ENCODE peak calls at places on chromosomes 11 and 22, in five cellular contexts. U, C, F, Y and X are unnamed samples.

GRCh38 chr11:104332110-104332509 is 168.2 kb upstream of the PDGFD start:
- DNase-seq in C (no peak), Y (no peak), F (no peak), U (no peak), X (no peak)

GRCh38 chr22:20794132-20794990 is 20.4 kb downstream of the SERPIND1 start:
- DNase-seq in C (no peak), U (no peak), F (no peak), Y (no peak), X (no peak)

GRCh38 chr11:70387564-70387963 is 10.8 kb upstream of the CTTN start:
- DNase-seq in U (no peak), C (no peak), F (no peak), Y (no peak), X (no peak)

GRCh38 chr11:112366777-112367176 is 106.1 kb upstream of the PLET1 start:
- DNase-seq in U (no peak), Y (no peak), F (no peak), C (no peak), X (no peak)

GRCh38 chr11:68778205-68778604 is 26.9 kb upstream of the TESMIN start:
- DNase-seq in U (no peak), Y (no peak), F (peak; percentile 21), C (no peak), X (no peak)

GRCh38 chr11:12110714-12111481 is 508 bp downstream of the MICAL2 start:
- DNase-seq in U (peak; percentile 10), F (peak; percentile 41), Y (peak; percentile 38), C (no peak), X (peak; percentile 16)

GRCh38 chr22:43528601-43529360 is 117.0 kb downstream of the MPPED1 start:
- DNase-seq in U (no peak), F (no peak), Y (no peak), C (no peak), X (no peak)

GRCh38 chr11:64207247-64208085 is 945 bp downstream of the FERMT3 start:
- DNase-seq in C (peak; percentile 64), Y (no peak), F (peak; percentile 65), U (peak; percentile 64), X (peak; percentile 53)

GRCh38 chr11:69132301-69132670 is 23.4 kb upstream of the SMIM38 start:
- DNase-seq in U (no peak), Y (no peak), C (no peak), F (no peak), X (no peak)

GRCh38 chr11:2085251-2086066 is 53.7 kb downstream of the IGF2 start:
- DNase-seq in Y (no peak), U (no peak), F (no peak), C (no peak), X (no peak)

GRCh38 chr11:73612601-73613137 is 14.8 kb upstream of the FAM168A start:
- DNase-seq in Y (no peak), U (no peak), C (no peak), F (no peak), X (no peak)

GRCh38 chr11:46669606-46670243 is 30.7 kb downstream of the ARHGAP1 start:
- DNase-seq in U (no peak), Y (peak; percentile 16), F (no peak), C (no peak), X (no peak)

GRCh38 chr22:42758929-42759629 is 38.4 kb upstream of the A4GALT start:
- DNase-seq in Y (no peak), F (no peak), U (no peak), C (peak; percentile 68), X (no peak)